ENCODE peak calls at places on chromosomes 4 and X, in seven cellular contexts. One of them, this sample, is unnamed.
A peak's percentile ranks its signal among the peaks of the same experiment; 100 is the strongest.

GRCh38 chr4:111283066-111283677 is 660.3 kb upstream of the PITX2 start:
- DNase-seq in coronary artery: no peak
- DNase-seq in natural killer cell treated with Interleukin-12 subunit alpha and Interleukin-12 subunit beta and Interleukin-15 and Interleukin-18, amount 100 ng/mL, for 72 hours: no peak
- DNase-seq in SK-N-SH: peak; percentile 30
- DNase-seq in Ammon's horn: peak; percentile 32
- DNase-seq in stimulated activated CD4-positive, alpha-beta T cell treated with anti-CD3 and anti-CD28 coated beads, Interleukin-15, amount 100 ng/mL, for 24 hours: peak; percentile 60
- DNase-seq in DMS153: no peak
- DNase-seq in this sample: no peak

GRCh38 chr4:184248216-184248615 is 30.5 kb upstream of the ENPP6 start:
- DNase-seq in Ammon's horn: no peak
- DNase-seq in SK-N-SH: no peak
- DNase-seq in coronary artery: no peak
- DNase-seq in DMS153: no peak
- DNase-seq in natural killer cell treated with Interleukin-12 subunit alpha and Interleukin-12 subunit beta and Interleukin-15 and Interleukin-18, amount 100 ng/mL, for 72 hours: no peak
- DNase-seq in stimulated activated CD4-positive, alpha-beta T cell treated with anti-CD3 and anti-CD28 coated beads, Interleukin-15, amount 100 ng/mL, for 24 hours: no peak
- DNase-seq in this sample: no peak

GRCh38 chrX:114999906-115000305 is 17.5 kb downstream of the IL13RA2 start:
- DNase-seq in DMS153: no peak
- DNase-seq in natural killer cell treated with Interleukin-12 subunit alpha and Interleukin-12 subunit beta and Interleukin-15 and Interleukin-18, amount 100 ng/mL, for 72 hours: no peak
- DNase-seq in SK-N-SH: no peak
- DNase-seq in coronary artery: no peak
- DNase-seq in Ammon's horn: no peak
- DNase-seq in stimulated activated CD4-positive, alpha-beta T cell treated with anti-CD3 and anti-CD28 coated beads, Interleukin-15, amount 100 ng/mL, for 24 hours: no peak
- DNase-seq in this sample: no peak

GRCh38 chr4:173529505-173530325 is at the start of gene HAND2:
- DNase-seq in SK-N-SH: peak; percentile 91
- DNase-seq in natural killer cell treated with Interleukin-12 subunit alpha and Interleukin-12 subunit beta and Interleukin-15 and Interleukin-18, amount 100 ng/mL, for 72 hours: no peak
- DNase-seq in DMS153: no peak
- DNase-seq in Ammon's horn: no peak
- DNase-seq in coronary artery: no peak
- DNase-seq in stimulated activated CD4-positive, alpha-beta T cell treated with anti-CD3 and anti-CD28 coated beads, Interleukin-15, amount 100 ng/mL, for 24 hours: no peak
- DNase-seq in this sample: peak; percentile 90

GRCh38 chr4:183588169-183588675 is 70.8 kb downstream of the RWDD4 start:
- DNase-seq in stimulated activated CD4-positive, alpha-beta T cell treated with anti-CD3 and anti-CD28 coated beads, Interleukin-15, amount 100 ng/mL, for 24 hours: no peak
- DNase-seq in DMS153: no peak
- DNase-seq in coronary artery: no peak
- DNase-seq in natural killer cell treated with Interleukin-12 subunit alpha and Interleukin-12 subunit beta and Interleukin-15 and Interleukin-18, amount 100 ng/mL, for 72 hours: no peak
- DNase-seq in Ammon's horn: peak; percentile 18
- DNase-seq in SK-N-SH: no peak
- DNase-seq in this sample: no peak

GRCh38 chrX:20230406-20230805 is 36.3 kb downstream of the RPS6KA3 start:
- DNase-seq in DMS153: no peak
- DNase-seq in SK-N-SH: no peak
- DNase-seq in natural killer cell treated with Interleukin-12 subunit alpha and Interleukin-12 subunit beta and Interleukin-15 and Interleukin-18, amount 100 ng/mL, for 72 hours: no peak
- DNase-seq in stimulated activated CD4-positive, alpha-beta T cell treated with anti-CD3 and anti-CD28 coated beads, Interleukin-15, amount 100 ng/mL, for 24 hours: no peak
- DNase-seq in Ammon's horn: no peak
- DNase-seq in coronary artery: no peak
- DNase-seq in this sample: no peak

GRCh38 chrX:104335765-104336164 is 81.0 kb upstream of the ESX1 start:
- DNase-seq in DMS153: no peak
- DNase-seq in coronary artery: no peak
- DNase-seq in SK-N-SH: no peak
- DNase-seq in natural killer cell treated with Interleukin-12 subunit alpha and Interleukin-12 subunit beta and Interleukin-15 and Interleukin-18, amount 100 ng/mL, for 72 hours: no peak
- DNase-seq in Ammon's horn: no peak
- DNase-seq in stimulated activated CD4-positive, alpha-beta T cell treated with anti-CD3 and anti-CD28 coated beads, Interleukin-15, amount 100 ng/mL, for 24 hours: no peak
- DNase-seq in this sample: no peak

GRCh38 chr4:73259552-73260140 is 1.0 kb upstream of the ANKRD17 start:
- DNase-seq in Ammon's horn: peak; percentile 4
- DNase-seq in natural killer cell treated with Interleukin-12 subunit alpha and Interleukin-12 subunit beta and Interleukin-15 and Interleukin-18, amount 100 ng/mL, for 72 hours: no peak
- DNase-seq in SK-N-SH: no peak
- DNase-seq in stimulated activated CD4-positive, alpha-beta T cell treated with anti-CD3 and anti-CD28 coated beads, Interleukin-15, amount 100 ng/mL, for 24 hours: no peak
- DNase-seq in coronary artery: no peak
- DNase-seq in DMS153: no peak
- DNase-seq in this sample: no peak

GRCh38 chrX:39427492-39428289 is 626.4 kb downstream of the MID1IP1 start:
- DNase-seq in SK-N-SH: no peak
- DNase-seq in coronary artery: no peak
- DNase-seq in stimulated activated CD4-positive, alpha-beta T cell treated with anti-CD3 and anti-CD28 coated beads, Interleukin-15, amount 100 ng/mL, for 24 hours: peak; percentile 62
- DNase-seq in Ammon's horn: no peak
- DNase-seq in DMS153: no peak
- DNase-seq in natural killer cell treated with Interleukin-12 subunit alpha and Interleukin-12 subunit beta and Interleukin-15 and Interleukin-18, amount 100 ng/mL, for 72 hours: no peak
- DNase-seq in this sample: peak; percentile 46

GRCh38 chr4:145183023-145183422 is 2.6 kb upstream of the OTUD4 start:
- DNase-seq in SK-N-SH: no peak
- DNase-seq in DMS153: no peak
- DNase-seq in natural killer cell treated with Interleukin-12 subunit alpha and Interleukin-12 subunit beta and Interleukin-15 and Interleukin-18, amount 100 ng/mL, for 72 hours: no peak
- DNase-seq in Ammon's horn: no peak
- DNase-seq in coronary artery: no peak
- DNase-seq in stimulated activated CD4-positive, alpha-beta T cell treated with anti-CD3 and anti-CD28 coated beads, Interleukin-15, amount 100 ng/mL, for 24 hours: no peak
- DNase-seq in this sample: no peak

GRCh38 chrX:38538134-38538533 is 23.2 kb upstream of the TSPAN7 start:
- DNase-seq in natural killer cell treated with Interleukin-12 subunit alpha and Interleukin-12 subunit beta and Interleukin-15 and Interleukin-18, amount 100 ng/mL, for 72 hours: no peak
- DNase-seq in SK-N-SH: no peak
- DNase-seq in coronary artery: no peak
- DNase-seq in DMS153: no peak
- DNase-seq in Ammon's horn: no peak
- DNase-seq in stimulated activated CD4-positive, alpha-beta T cell treated with anti-CD3 and anti-CD28 coated beads, Interleukin-15, amount 100 ng/mL, for 24 hours: no peak
- DNase-seq in this sample: no peak

GRCh38 chr4:20273793-20274192 is 22.1 kb downstream of the SLIT2 start:
- DNase-seq in natural killer cell treated with Interleukin-12 subunit alpha and Interleukin-12 subunit beta and Interleukin-15 and Interleukin-18, amount 100 ng/mL, for 72 hours: no peak
- DNase-seq in stimulated activated CD4-positive, alpha-beta T cell treated with anti-CD3 and anti-CD28 coated beads, Interleukin-15, amount 100 ng/mL, for 24 hours: no peak
- DNase-seq in DMS153: peak; percentile 20
- DNase-seq in coronary artery: no peak
- DNase-seq in SK-N-SH: no peak
- DNase-seq in Ammon's horn: peak; percentile 27
- DNase-seq in this sample: no peak

GRCh38 chr4:144174401-144175067 is 34.0 kb upstream of the GYPA start:
- DNase-seq in SK-N-SH: peak; percentile 22
- DNase-seq in natural killer cell treated with Interleukin-12 subunit alpha and Interleukin-12 subunit beta and Interleukin-15 and Interleukin-18, amount 100 ng/mL, for 72 hours: no peak
- DNase-seq in DMS153: peak; percentile 26
- DNase-seq in Ammon's horn: peak; percentile 60
- DNase-seq in stimulated activated CD4-positive, alpha-beta T cell treated with anti-CD3 and anti-CD28 coated beads, Interleukin-15, amount 100 ng/mL, for 24 hours: peak; percentile 7
- DNase-seq in coronary artery: no peak
- DNase-seq in this sample: no peak

GRCh38 chr4:7066493-7066892 is 1.4 kb downstream of the GRPEL1 start:
- DNase-seq in coronary artery: no peak
- DNase-seq in Ammon's horn: no peak
- DNase-seq in natural killer cell treated with Interleukin-12 subunit alpha and Interleukin-12 subunit beta and Interleukin-15 and Interleukin-18, amount 100 ng/mL, for 72 hours: no peak
- DNase-seq in stimulated activated CD4-positive, alpha-beta T cell treated with anti-CD3 and anti-CD28 coated beads, Interleukin-15, amount 100 ng/mL, for 24 hours: no peak
- DNase-seq in DMS153: no peak
- DNase-seq in SK-N-SH: no peak
- DNase-seq in this sample: no peak

GRCh38 chr4:74370912-74371311 is 6.0 kb downstream of the EREG start:
- DNase-seq in Ammon's horn: peak; percentile 43
- DNase-seq in coronary artery: no peak
- DNase-seq in SK-N-SH: peak; percentile 42
- DNase-seq in stimulated activated CD4-positive, alpha-beta T cell treated with anti-CD3 and anti-CD28 coated beads, Interleukin-15, amount 100 ng/mL, for 24 hours: peak; percentile 35
- DNase-seq in DMS153: no peak
- DNase-seq in natural killer cell treated with Interleukin-12 subunit alpha and Interleukin-12 subunit beta and Interleukin-15 and Interleukin-18, amount 100 ng/mL, for 72 hours: no peak
- DNase-seq in this sample: no peak

GRCh38 chr4:168076989-168077725 is 15.2 kb upstream of the ANXA10 start:
- DNase-seq in Ammon's horn: peak; percentile 70
- DNase-seq in SK-N-SH: peak; percentile 37
- DNase-seq in stimulated activated CD4-positive, alpha-beta T cell treated with anti-CD3 and anti-CD28 coated beads, Interleukin-15, amount 100 ng/mL, for 24 hours: peak; percentile 65
- DNase-seq in DMS153: peak; percentile 24
- DNase-seq in natural killer cell treated with Interleukin-12 subunit alpha and Interleukin-12 subunit beta and Interleukin-15 and Interleukin-18, amount 100 ng/mL, for 72 hours: no peak
- DNase-seq in coronary artery: no peak
- DNase-seq in this sample: no peak

GRCh38 chr4:81116571-81116970 is 86.1 kb downstream of the BMP3 start:
- DNase-seq in SK-N-SH: no peak
- DNase-seq in DMS153: no peak
- DNase-seq in natural killer cell treated with Interleukin-12 subunit alpha and Interleukin-12 subunit beta and Interleukin-15 and Interleukin-18, amount 100 ng/mL, for 72 hours: no peak
- DNase-seq in Ammon's horn: no peak
- DNase-seq in stimulated activated CD4-positive, alpha-beta T cell treated with anti-CD3 and anti-CD28 coated beads, Interleukin-15, amount 100 ng/mL, for 24 hours: no peak
- DNase-seq in coronary artery: no peak
- DNase-seq in this sample: no peak

GRCh38 chrX:150308041-150308440 is 55.1 kb upstream of the MAMLD1 start:
- DNase-seq in Ammon's horn: no peak
- DNase-seq in DMS153: no peak
- DNase-seq in stimulated activated CD4-positive, alpha-beta T cell treated with anti-CD3 and anti-CD28 coated beads, Interleukin-15, amount 100 ng/mL, for 24 hours: no peak
- DNase-seq in natural killer cell treated with Interleukin-12 subunit alpha and Interleukin-12 subunit beta and Interleukin-15 and Interleukin-18, amount 100 ng/mL, for 72 hours: no peak
- DNase-seq in SK-N-SH: no peak
- DNase-seq in coronary artery: no peak
- DNase-seq in this sample: no peak